ENCODE peak calls at places on chromosomes 7 and 10, in five cellular contexts. G is lower lobe of right lung, K is lung, T is endothelial cell, A is A673. M is an unnamed sample.

GRCh38 chr7:46626261-46627037 is 705.4 kb upstream of the IGFBP3 start:
- DNase-seq in G (no peak), K (no peak), T (no peak), A (no peak), M (no peak)

GRCh38 chr10:28354552-28354951 is 51.7 kb upstream of the MPP7 start:
- DNase-seq in G (no peak), K (no peak), T (no peak), A (no peak), M (no peak)

GRCh38 chr10:78215645-78216044 is 182.0 kb downstream of the RPS24 start:
- DNase-seq in G (no peak), K (no peak), T (no peak), A (no peak), M (peak)

GRCh38 chr10:131858583-131859340 is 42.0 kb upstream of the PPP2R2D start:
- DNase-seq in G (peak), K (no peak), T (no peak), A (no peak), M (peak)

GRCh38 chr7:90766814-90767564 is 170.9 kb downstream of the CDK14 start:
- DNase-seq in G (no peak), K (no peak), T (no peak), A (peak), M (no peak)

GRCh38 chr7:115038158-115038557 is 116.3 kb downstream of the MDFIC start:
- DNase-seq in G (no peak), K (no peak), T (no peak), A (no peak), M (no peak)

GRCh38 chr10:107701947-107702346 is 537.4 kb upstream of the SORCS1 start:
- DNase-seq in G (no peak), K (no peak), T (no peak), A (no peak), M (no peak)

GRCh38 chr7:71752171-71752935 is 620.4 kb downstream of the GALNT17 start:
- DNase-seq in G (peak), K (peak), T (peak), A (peak), M (peak)

GRCh38 chr10:36188054-36188453 is 546.0 kb upstream of the FZD8 start:
- DNase-seq in G (no peak), K (no peak), T (no peak), A (no peak), M (no peak)

GRCh38 chr7:80428161-80429054 is 83.5 kb downstream of the GNAT3 start:
- DNase-seq in G (no peak), K (no peak), T (peak), A (peak), M (no peak)

GRCh38 chr10:118374404-118374803 is 32.3 kb upstream of the FAM204A start:
- DNase-seq in G (no peak), K (no peak), T (no peak), A (no peak), M (no peak)

GRCh38 chr7:138538518-138538917 is 78.5 kb downstream of the TRIM24 start:
- DNase-seq in G (no peak), K (no peak), T (no peak), A (no peak), M (no peak)

GRCh38 chr7:107078517-107078966 is 34.0 kb downstream of the PRKAR2B start:
- DNase-seq in G (peak), K (peak), T (no peak), A (peak), M (no peak)

GRCh38 chr10:114930320-114930719 is 7.7 kb upstream of the TRUB1 start:
- DNase-seq in G (no peak), K (no peak), T (no peak), A (no peak), M (no peak)

GRCh38 chr10:5157501-5157900 is 27.4 kb downstream of the AKR1C8 start:
- DNase-seq in G (no peak), K (no peak), T (no peak), A (no peak), M (no peak)

GRCh38 chr10:76459016-76459415 is 1027.6 kb downstream of the LRMDA start:
- DNase-seq in G (no peak), K (no peak), T (no peak), A (no peak), M (no peak)

GRCh38 chr7:29113384-29114102 is 32.8 kb downstream of the CPVL start:
- DNase-seq in G (no peak), K (no peak), T (peak), A (peak), M (no peak)
- TF ChIP-seq CTCF in G (peak), K (no peak), T (no peak), A (peak), M (peak)

DNA sequence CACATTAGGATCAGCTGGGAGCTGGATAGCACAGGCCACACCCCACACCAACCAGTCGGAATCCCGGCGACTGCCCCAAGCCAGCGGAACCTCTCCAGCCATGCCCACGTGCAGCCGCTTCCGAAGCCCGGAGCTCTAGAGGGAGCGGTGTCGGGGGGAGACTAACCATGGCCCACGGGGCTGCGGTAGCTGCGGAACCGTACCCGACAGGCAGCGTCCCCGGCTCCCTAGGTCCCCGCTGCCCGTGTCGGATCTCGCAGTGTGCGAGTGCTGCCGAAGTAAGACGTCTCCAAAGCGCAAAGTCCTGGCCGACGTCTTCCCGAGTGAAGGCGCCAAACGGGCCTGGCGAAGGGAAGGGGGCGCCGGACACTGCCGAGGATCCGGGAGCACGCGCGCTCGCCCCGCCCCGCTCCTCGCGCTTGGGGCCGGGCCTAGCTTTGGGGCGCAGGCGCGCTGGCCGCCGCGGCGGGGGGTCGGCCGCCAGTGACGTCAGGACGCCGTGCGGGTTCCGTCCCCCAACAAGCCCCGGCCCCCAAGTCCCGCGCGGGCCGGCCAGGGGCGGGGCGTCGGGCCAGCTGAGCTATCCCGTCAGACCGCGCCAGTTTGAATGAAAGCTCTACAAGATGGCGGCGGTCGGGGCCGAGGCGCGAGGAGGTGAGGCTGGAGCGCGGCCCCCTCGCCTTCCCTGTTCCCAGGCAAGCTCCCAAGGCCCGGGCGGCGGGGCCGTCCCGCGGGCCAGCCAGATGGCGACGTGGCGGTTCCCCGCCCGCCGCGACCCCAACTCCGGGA is at the start of gene SUV39H2:
- DNase-seq in G (peak), K (peak), T (peak), A (peak), M (peak)
- TF ChIP-seq CTCF in G (peak), K (peak), T (no peak), A (no peak), M (peak)

GRCh38 chr10:74081192-74081803 is 69.3 kb downstream of the AP3M1 start:
- DNase-seq in G (no peak), K (peak), T (peak), A (peak), M (no peak)
- TF ChIP-seq CTCF in G (peak), K (peak), T (peak), A (peak), M (peak)

DNA sequence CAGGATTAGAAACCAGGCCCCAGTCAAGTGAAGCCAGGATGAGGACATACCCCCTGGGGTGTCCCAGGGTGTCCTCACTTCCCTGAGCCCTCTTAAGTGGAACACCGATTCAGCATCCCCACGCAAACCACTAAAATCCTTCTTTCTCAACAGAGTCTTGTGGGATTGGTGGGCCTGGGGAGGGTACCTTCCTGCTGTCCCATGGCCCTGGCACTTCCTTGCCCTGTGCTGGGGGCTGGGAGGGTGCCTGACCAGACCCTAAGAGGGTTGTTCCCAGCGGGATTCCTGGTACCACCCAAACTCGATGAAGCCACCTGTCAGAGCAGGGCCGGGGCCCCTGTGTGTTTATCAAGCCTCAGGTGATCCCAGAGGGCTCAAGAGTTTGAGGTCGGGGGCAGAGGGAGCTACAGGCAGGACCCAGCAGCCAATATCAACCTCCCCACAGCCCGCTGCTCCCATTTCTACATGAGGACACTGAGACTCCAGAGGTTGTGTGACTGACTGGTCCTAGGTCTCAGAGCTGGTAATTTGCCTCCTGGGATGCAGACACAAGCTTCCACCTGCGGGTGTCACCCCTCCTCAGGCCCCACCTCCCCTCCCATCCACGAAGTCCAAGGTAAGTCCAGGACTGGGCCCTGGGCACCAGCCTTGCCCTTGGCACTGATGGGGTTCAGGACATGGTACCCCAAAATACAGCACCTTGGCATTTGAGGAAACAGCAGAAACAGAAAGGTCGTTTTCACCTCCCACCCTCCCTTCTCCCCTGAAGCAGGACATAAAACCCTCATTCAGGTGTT is 31.4 kb downstream of the OAT start:
- DNase-seq in G (no peak), K (no peak), T (no peak), A (no peak), M (no peak)
- TF ChIP-seq CTCF in G (no peak), K (no peak), T (no peak), A (no peak), M (no peak)

GRCh38 chr7:75961194-75961593 is 33.2 kb downstream of the TMEM120A start:
- DNase-seq in G (no peak), K (no peak), T (no peak), A (no peak), M (no peak)
- TF ChIP-seq CTCF in G (no peak), K (no peak), T (no peak), A (no peak), M (no peak)

GRCh38 chr7:30511973-30512662 is 7.5 kb upstream of the GGCT start:
- DNase-seq in G (no peak), K (no peak), T (no peak), A (no peak), M (no peak)
- TF ChIP-seq CTCF in G (no peak), K (no peak), T (no peak), A (no peak), M (no peak)

GRCh38 chr10:84264611-84265141 is 19.8 kb downstream of the RGR start:
- DNase-seq in G (peak), K (peak), T (peak), A (peak), M (peak)

GRCh38 chr10:84270708-84271107 is 25.9 kb downstream of the RGR start:
- DNase-seq in G (no peak), K (no peak), T (no peak), A (no peak), M (no peak)

GRCh38 chr10:84265378-84265777 is 20.5 kb downstream of the RGR start:
- DNase-seq in G (no peak), K (no peak), T (no peak), A (no peak), M (peak)

GRCh38 chr10:84269773-84270172 is 24.9 kb downstream of the RGR start:
- DNase-seq in G (no peak), K (no peak), T (no peak), A (no peak), M (no peak)

DNA sequence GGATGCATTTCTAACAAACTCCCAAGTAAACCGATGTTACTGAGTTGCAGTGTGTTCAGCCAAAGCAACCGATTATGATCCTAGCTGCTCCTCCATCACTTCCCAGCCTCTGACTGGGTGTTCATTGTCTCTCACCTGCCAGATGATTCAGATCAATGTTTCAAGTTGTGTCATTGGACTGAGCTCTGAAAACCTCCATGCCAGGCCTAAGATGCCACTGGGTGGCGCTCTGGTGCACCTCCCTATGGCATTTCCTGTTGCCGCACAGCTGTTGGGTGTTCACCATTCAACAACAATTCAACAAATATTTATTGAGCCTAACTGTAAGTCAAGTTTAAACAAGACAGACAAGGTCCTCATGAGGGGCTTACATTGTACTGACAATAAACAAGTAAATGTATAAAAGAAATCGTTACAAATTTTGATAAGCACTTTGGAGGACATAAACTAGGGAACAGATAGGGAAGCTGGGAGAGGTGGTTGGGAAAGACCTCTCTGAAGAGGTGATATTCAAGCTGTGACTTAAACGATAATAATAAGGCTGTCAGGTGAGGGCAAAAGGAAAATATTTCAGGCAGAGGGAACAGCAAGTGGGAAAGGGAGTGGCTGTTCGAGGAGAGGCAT is 22.8 kb downstream of the RGR start:
- DNase-seq in G (peak), K (no peak), T (peak), A (peak), M (peak)
- TF ChIP-seq CTCF in G (peak), K (peak), T (peak), A (peak), M (peak)

DNA sequence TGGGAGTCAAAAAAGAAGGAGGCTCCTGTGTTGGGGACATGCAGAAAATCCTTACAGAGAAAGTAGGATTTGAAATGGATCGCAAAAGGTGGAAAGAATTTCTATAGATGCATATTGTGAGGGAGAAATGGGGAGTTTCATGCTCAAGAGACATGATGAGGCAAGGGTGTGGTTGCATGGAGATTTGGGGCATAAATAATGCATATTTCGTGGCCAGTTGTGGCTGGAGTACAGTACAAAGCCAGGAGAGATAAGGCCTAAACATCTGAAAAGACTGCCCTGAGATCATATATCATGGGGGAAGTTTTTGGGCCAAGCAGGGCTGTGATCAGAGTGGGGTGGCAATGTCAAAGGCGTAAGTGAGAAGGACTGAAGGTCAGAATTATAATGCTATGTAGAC is 166.8 kb downstream of the INHBA start:
- DNase-seq in G (no peak), K (no peak), T (no peak), A (no peak), M (no peak)
- TF ChIP-seq CTCF in G (no peak), K (no peak), T (no peak), A (no peak), M (no peak)